ENCODE peak calls at places on chromosomes 6 and 20, in six cellular contexts. N is endothelial cell, E is tibial nerve, F is nephron progenitor cell, I is AG09309, R is fibroblast of the aortic adventitia. W is an unnamed sample.

GRCh38 chr6:114058435-114058834 is 87.5 kb upstream of the HDAC2 start:
- DNase-seq in N (no peak), E (no peak), F (no peak), I (no peak), R (no peak), W (no peak)

GRCh38 chr6:34237722-34238506 is 1.2 kb downstream of the HMGA1 start:
- DNase-seq in N (peak; percentile 57), E (no peak), F (peak; percentile 66), I (no peak), R (no peak), W (peak; percentile 64)

GRCh38 chr20:55649254-55649653 is 356.1 kb downstream of the CBLN4 start:
- DNase-seq in N (no peak), E (no peak), F (no peak), I (no peak), R (no peak), W (no peak)

GRCh38 chr6:121465101-121465500 is 29.7 kb downstream of the GJA1 start:
- DNase-seq in N (no peak), E (no peak), F (no peak), I (no peak), R (no peak), W (no peak)

GRCh38 chr6:159688977-159689376 is 4.1 kb downstream of the SOD2 start:
- DNase-seq in N (no peak), E (no peak), F (no peak), I (no peak), R (no peak), W (no peak)

GRCh38 chr6:17013701-17014100 is 88.1 kb upstream of the STMND1 start:
- DNase-seq in N (no peak), E (no peak), F (no peak), I (peak; percentile 53), R (peak; percentile 79), W (no peak)

GRCh38 chr20:63830821-63831593 is at the start of gene ZBTB46:
- DNase-seq in N (peak; percentile 72), E (no peak), F (peak; percentile 82), I (no peak), R (no peak), W (no peak)

GRCh38 chr6:15378272-15378671 is 132.4 kb downstream of the JARID2 start:
- DNase-seq in N (no peak), E (no peak), F (no peak), I (no peak), R (no peak), W (no peak)

GRCh38 chr6:137013031-137013430 is 31.7 kb downstream of the IL20RA start:
- DNase-seq in N (no peak), E (no peak), F (no peak), I (no peak), R (peak; percentile 54), W (no peak)

GRCh38 chr6:10759884-10760329 is 12.3 kb downstream of the TMEM14B start:
- DNase-seq in N (no peak), E (no peak), F (no peak), I (no peak), R (peak; percentile 83), W (no peak)

GRCh38 chr6:781350-781961 is 88.5 kb upstream of the EXOC2 start:
- DNase-seq in N (no peak), E (no peak), F (no peak), I (no peak), R (no peak), W (no peak)

GRCh38 chr6:23446394-23447001 is 679.5 kb upstream of the NRSN1 start:
- DNase-seq in N (peak; percentile 4), E (no peak), F (peak; percentile 3), I (no peak), R (peak; percentile 52), W (no peak)

GRCh38 chr6:111113731-111114438 is 26.6 kb downstream of the SLC16A10 start:
- DNase-seq in N (no peak), E (peak; percentile 14), F (no peak), I (peak; percentile 17), R (peak; percentile 59), W (no peak)

GRCh38 chr6:154515808-154516207 is 5.3 kb upstream of the CNKSR3 start:
- DNase-seq in N (no peak), E (no peak), F (no peak), I (no peak), R (peak; percentile 55), W (no peak)

GRCh38 chr6:88171312-88171711 is 5.2 kb upstream of the CNR1 start:
- DNase-seq in N (no peak), E (no peak), F (no peak), I (no peak), R (no peak), W (no peak)

GRCh38 chr6:7726416-7727149 is 684 bp downstream of the BMP6 start:
- DNase-seq in N (peak; percentile 24), E (no peak), F (peak; percentile 35), I (no peak), R (peak; percentile 7), W (peak; percentile 46)

GRCh38 chr6:90676516-90676915 is 89.6 kb upstream of the MAP3K7 start:
- DNase-seq in N (no peak), E (no peak), F (no peak), I (no peak), R (no peak), W (no peak)

GRCh38 chr6:111663232-111663631 is 57.6 kb upstream of the TRAF3IP2 start:
- DNase-seq in N (peak; percentile 18), E (no peak), F (no peak), I (no peak), R (no peak), W (no peak)

GRCh38 chr6:7119272-7119801 is 11.6 kb downstream of the RREB1 start:
- DNase-seq in N (no peak), E (no peak), F (no peak), I (no peak), R (no peak), W (no peak)

GRCh38 chr6:149046822-149047246 is 270.7 kb upstream of the TAB2 start:
- DNase-seq in N (no peak), E (no peak), F (no peak), I (no peak), R (no peak), W (no peak)

GRCh38 chr6:119384444-119384843 is 34.9 kb upstream of the MAN1A1 start:
- DNase-seq in N (no peak), E (no peak), F (no peak), I (no peak), R (peak; percentile 82), W (no peak)

GRCh38 chr20:61434361-61434781 is 182.3 kb downstream of the CDH4 start:
- DNase-seq in N (no peak), E (no peak), F (peak; percentile 46), I (no peak), R (no peak), W (no peak)

GRCh38 chr6:105346052-105346451 is 56.8 kb downstream of the PREP start:
- DNase-seq in N (no peak), E (no peak), F (no peak), I (no peak), R (peak; percentile 79), W (no peak)

GRCh38 chr6:11050735-11051134 is 6.6 kb upstream of the ELOVL2 start:
- DNase-seq in N (no peak), E (no peak), F (no peak), I (no peak), R (no peak), W (no peak)

GRCh38 chr6:80181352-80182081 is 75.0 kb downstream of the BCKDHB start:
- DNase-seq in N (no peak), E (no peak), F (no peak), I (no peak), R (no peak), W (no peak)

GRCh38 chr6:45966797-45967196 is 48.9 kb downstream of the CLIC5 start:
- DNase-seq in N (no peak), E (no peak), F (no peak), I (no peak), R (no peak), W (no peak)

GRCh38 chr6:129235167-129236072 is 352.5 kb downstream of the LAMA2 start:
- DNase-seq in N (no peak), E (no peak), F (no peak), I (peak; percentile 32), R (peak; percentile 62), W (no peak)
- TF ChIP-seq CTCF in N (no peak), E (no peak), F (no peak), I (no peak), R (no peak), W (no peak)

DNA sequence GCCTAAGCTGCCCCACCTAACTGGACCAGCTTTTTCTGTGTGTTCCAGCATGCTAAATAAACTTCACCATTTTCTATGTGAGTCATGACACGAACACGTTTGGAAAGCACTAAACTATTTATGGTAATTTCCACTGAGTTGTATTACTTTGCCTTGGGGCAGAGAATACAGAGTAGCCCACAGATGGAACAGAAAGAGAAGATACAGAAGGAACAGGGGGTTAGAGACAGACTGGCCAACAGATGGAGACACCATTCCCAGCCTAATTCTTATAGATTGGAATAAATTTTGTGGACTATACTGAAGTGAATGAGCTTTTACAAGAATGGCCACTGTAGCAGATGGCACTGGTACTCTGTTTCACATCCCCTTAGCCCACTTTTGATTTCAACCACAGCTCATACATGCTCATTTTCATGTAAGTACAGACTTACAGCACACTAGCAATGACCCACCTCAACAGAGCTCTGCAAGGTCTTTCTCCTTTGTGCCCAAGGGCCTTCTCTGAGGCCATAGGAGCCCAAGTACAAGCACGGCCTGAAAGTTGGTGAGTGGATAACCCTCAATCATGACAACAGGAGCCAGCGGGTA is 13.1 kb upstream of the NT5DC1 start:
- DNase-seq in N (no peak), E (no peak), F (no peak), I (peak; percentile 34), R (peak; percentile 47), W (no peak)
- TF ChIP-seq CTCF in N (no peak), E (no peak), F (no peak), I (peak; percentile 33), R (no peak), W (no peak)

GRCh38 chr20:23266530-23267398 is 83.8 kb upstream of the NXT1 start:
- DNase-seq in N (no peak), E (no peak), F (no peak), I (no peak), R (no peak), W (no peak)
- TF ChIP-seq CTCF in N (no peak), E (no peak), F (no peak), I (no peak), R (no peak), W (no peak)

DNA sequence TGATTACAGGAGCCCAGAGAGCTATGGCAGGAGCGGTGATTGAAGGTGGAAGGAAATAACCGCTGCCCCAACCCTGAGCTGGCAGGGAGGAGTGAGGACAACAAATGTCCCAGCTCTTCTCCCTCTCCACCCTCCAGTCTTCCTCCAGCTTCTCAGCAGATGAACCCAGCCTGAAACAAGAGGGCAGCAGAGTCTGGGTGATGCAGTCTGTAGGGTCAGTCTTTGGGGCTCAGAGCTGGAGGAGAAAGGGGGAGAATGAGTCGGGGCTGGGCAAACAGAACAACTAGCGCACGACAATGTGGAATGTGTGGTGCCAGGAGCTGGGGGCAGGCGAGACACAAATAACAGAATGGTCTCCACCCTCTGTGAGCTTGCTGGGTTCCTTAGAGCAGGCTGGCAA is 4.5 kb upstream of the GUCA1A start:
- DNase-seq in N (no peak), E (no peak), F (no peak), I (no peak), R (no peak), W (no peak)
- TF ChIP-seq CTCF in N (no peak), E (no peak), F (no peak), I (peak; percentile 33), R (peak; percentile 8), W (no peak)